ENCODE peak calls at places on chromosomes 7 and 10, in six cellular contexts. One of them, this sample, is unnamed. For H3K9me3 and H3K36me3, the result is how much of the 10 kb centered on the place peaks cover.

GRCh38 chr10:24716295-24716694 is 7.4 kb downstream of the ARHGAP21 start:
- DNase-seq in CD8-positive, alpha-beta T cell: no peak
- DNase-seq in transverse colon: peak
- DNase-seq in neural progenitor cell: no peak
- DNase-seq in cardiac muscle cell: no peak
- DNase-seq in thoracic aorta: no peak
- DNase-seq in this sample: no peak

GRCh38 chr10:22669163-22669711 is 45.1 kb downstream of the PIP4K2A start:
- DNase-seq in CD8-positive, alpha-beta T cell: no peak
- DNase-seq in transverse colon: no peak
- DNase-seq in neural progenitor cell: no peak
- DNase-seq in cardiac muscle cell: no peak
- DNase-seq in thoracic aorta: no peak
- DNase-seq in this sample: no peak

GRCh38 chr10:87619705-87620104 is 40.0 kb upstream of the PAPSS2 start:
- DNase-seq in CD8-positive, alpha-beta T cell: no peak
- DNase-seq in transverse colon: no peak
- DNase-seq in neural progenitor cell: no peak
- DNase-seq in cardiac muscle cell: no peak
- DNase-seq in thoracic aorta: no peak
- DNase-seq in this sample: peak

GRCh38 chr7:17033245-17033644 is 151.5 kb upstream of the AGR3 start:
- DNase-seq in CD8-positive, alpha-beta T cell: no peak
- DNase-seq in transverse colon: peak
- DNase-seq in neural progenitor cell: no peak
- DNase-seq in cardiac muscle cell: no peak
- DNase-seq in thoracic aorta: no peak
- DNase-seq in this sample: no peak

GRCh38 chr7:5424689-5425506 is 1.3 kb upstream of the TNRC18 start:
- DNase-seq in CD8-positive, alpha-beta T cell: no peak
- DNase-seq in transverse colon: peak
- DNase-seq in neural progenitor cell: peak
- DNase-seq in cardiac muscle cell: peak
- DNase-seq in thoracic aorta: no peak
- DNase-seq in this sample: no peak

GRCh38 chr7:136033413-136034031 is 56.4 kb upstream of the MTPN start:
- DNase-seq in CD8-positive, alpha-beta T cell: no peak
- DNase-seq in transverse colon: peak
- DNase-seq in neural progenitor cell: no peak
- DNase-seq in cardiac muscle cell: peak
- DNase-seq in thoracic aorta: no peak
- DNase-seq in this sample: no peak

GRCh38 chr10:68604441-68604840 is 44.3 kb downstream of the TET1 start:
- DNase-seq in CD8-positive, alpha-beta T cell: no peak
- DNase-seq in transverse colon: no peak
- DNase-seq in neural progenitor cell: peak
- DNase-seq in cardiac muscle cell: no peak
- DNase-seq in thoracic aorta: no peak
- DNase-seq in this sample: no peak

GRCh38 chr10:69676301-69676700 is 46.3 kb downstream of the FAM241B start:
- DNase-seq in CD8-positive, alpha-beta T cell: no peak
- DNase-seq in transverse colon: no peak
- DNase-seq in neural progenitor cell: no peak
- DNase-seq in cardiac muscle cell: no peak
- DNase-seq in thoracic aorta: no peak
- DNase-seq in this sample: no peak

GRCh38 chr7:105759670-105760548 is 116.5 kb downstream of the ATXN7L1 start:
- DNase-seq in CD8-positive, alpha-beta T cell: no peak
- DNase-seq in transverse colon: peak
- DNase-seq in neural progenitor cell: peak
- DNase-seq in cardiac muscle cell: peak
- DNase-seq in thoracic aorta: no peak
- DNase-seq in this sample: peak

GRCh38 chr10:103986360-103986759 is 19.4 kb downstream of the SLK start:
- DNase-seq in CD8-positive, alpha-beta T cell: no peak
- DNase-seq in transverse colon: no peak
- DNase-seq in neural progenitor cell: no peak
- DNase-seq in cardiac muscle cell: no peak
- DNase-seq in thoracic aorta: no peak
- DNase-seq in this sample: no peak

GRCh38 chr7:101880536-101881443 is 63.4 kb downstream of the CUX1 start:
- DNase-seq in CD8-positive, alpha-beta T cell: no peak
- DNase-seq in transverse colon: no peak
- DNase-seq in neural progenitor cell: no peak
- DNase-seq in cardiac muscle cell: peak
- DNase-seq in thoracic aorta: no peak
- DNase-seq in this sample: no peak

GRCh38 chr10:85993840-85994507 is 372.6 kb downstream of the GRID1 start:
- DNase-seq in CD8-positive, alpha-beta T cell: no peak
- DNase-seq in transverse colon: no peak
- DNase-seq in neural progenitor cell: no peak
- DNase-seq in cardiac muscle cell: no peak
- DNase-seq in thoracic aorta: no peak
- DNase-seq in this sample: no peak

GRCh38 chr7:52831321-52831720 is 204.1 kb upstream of the POM121L12 start:
- DNase-seq in CD8-positive, alpha-beta T cell: no peak
- DNase-seq in transverse colon: no peak
- DNase-seq in neural progenitor cell: no peak
- DNase-seq in cardiac muscle cell: no peak
- DNase-seq in thoracic aorta: no peak
- DNase-seq in this sample: no peak

GRCh38 chr10:124626759-124627380 is 117.3 kb downstream of the FAM53B start:
- DNase-seq in CD8-positive, alpha-beta T cell: no peak
- DNase-seq in transverse colon: peak
- DNase-seq in neural progenitor cell: no peak
- DNase-seq in cardiac muscle cell: no peak
- DNase-seq in thoracic aorta: no peak
- DNase-seq in this sample: no peak

GRCh38 chr7:65307651-65308299 is 65.9 kb upstream of the ZNF92 start:
- DNase-seq in CD8-positive, alpha-beta T cell: no peak
- DNase-seq in transverse colon: peak
- DNase-seq in neural progenitor cell: peak
- DNase-seq in cardiac muscle cell: peak
- DNase-seq in thoracic aorta: no peak
- DNase-seq in this sample: peak

GRCh38 chr7:48101880-48102448 is 12.9 kb downstream of the UPP1 start:
- DNase-seq in CD8-positive, alpha-beta T cell: no peak
- DNase-seq in transverse colon: no peak
- DNase-seq in neural progenitor cell: no peak
- DNase-seq in cardiac muscle cell: no peak
- DNase-seq in thoracic aorta: no peak
- DNase-seq in this sample: no peak

GRCh38 chr7:37441405-37441797 is 7.3 kb downstream of the ELMO1 start:
- DNase-seq in CD8-positive, alpha-beta T cell: no peak
- DNase-seq in transverse colon: no peak
- DNase-seq in neural progenitor cell: peak
- DNase-seq in cardiac muscle cell: no peak
- DNase-seq in thoracic aorta: no peak
- DNase-seq in this sample: no peak

GRCh38 chr10:81963606-81964005 is 88.6 kb downstream of the NRG3 start:
- DNase-seq in CD8-positive, alpha-beta T cell: no peak
- DNase-seq in transverse colon: no peak
- DNase-seq in neural progenitor cell: no peak
- DNase-seq in cardiac muscle cell: no peak
- DNase-seq in thoracic aorta: no peak
- DNase-seq in this sample: no peak
- H3K9me3 ChIP-seq in CD8-positive, alpha-beta T cell: under half
- H3K9me3 ChIP-seq in transverse colon: under half
- H3K9me3 ChIP-seq in neural progenitor cell: under half
- H3K9me3 ChIP-seq in cardiac muscle cell: under half
- H3K9me3 ChIP-seq in thoracic aorta: under half
- H3K9me3 ChIP-seq in this sample: under half

GRCh38 chr10:14773551-14774213 is 1.0 kb downstream of the FAM107B start:
- DNase-seq in CD8-positive, alpha-beta T cell: no peak
- DNase-seq in transverse colon: no peak
- DNase-seq in neural progenitor cell: no peak
- DNase-seq in cardiac muscle cell: no peak
- DNase-seq in thoracic aorta: no peak
- DNase-seq in this sample: no peak
- TF ChIP-seq CTCF in CD8-positive, alpha-beta T cell: no peak
- TF ChIP-seq CTCF in transverse colon: no peak
- TF ChIP-seq CTCF in neural progenitor cell: no peak
- TF ChIP-seq CTCF in cardiac muscle cell: peak
- TF ChIP-seq CTCF in thoracic aorta: peak
- TF ChIP-seq CTCF in this sample: no peak

DNA sequence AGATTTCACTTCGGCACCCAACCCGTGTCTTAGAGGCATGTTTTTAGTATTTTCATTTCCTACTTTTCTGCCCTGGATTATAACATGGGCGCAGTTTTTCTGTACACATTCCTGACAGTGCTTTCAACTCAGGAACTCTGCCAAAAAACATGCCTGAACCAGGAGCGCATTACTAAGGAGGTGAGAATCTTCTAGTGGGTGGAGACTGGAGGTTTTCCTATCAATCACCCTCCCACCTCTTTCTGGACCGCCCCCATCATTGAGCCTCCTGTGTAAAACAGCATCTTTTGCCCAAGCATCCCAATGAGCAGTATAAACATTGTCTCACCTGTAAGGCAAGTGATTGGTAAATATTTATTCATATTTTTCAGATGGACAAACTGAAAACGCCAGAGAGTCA is 53.2 kb downstream of the STK17A start:
- DNase-seq in CD8-positive, alpha-beta T cell: no peak
- DNase-seq in transverse colon: no peak
- DNase-seq in neural progenitor cell: no peak
- DNase-seq in cardiac muscle cell: peak
- DNase-seq in thoracic aorta: no peak
- DNase-seq in this sample: no peak
- H3K36me3 ChIP-seq in CD8-positive, alpha-beta T cell: under half
- H3K36me3 ChIP-seq in transverse colon: under half
- H3K36me3 ChIP-seq in neural progenitor cell: under half
- H3K36me3 ChIP-seq in cardiac muscle cell: under half
- H3K36me3 ChIP-seq in thoracic aorta: under half
- H3K36me3 ChIP-seq in this sample: under half

DNA sequence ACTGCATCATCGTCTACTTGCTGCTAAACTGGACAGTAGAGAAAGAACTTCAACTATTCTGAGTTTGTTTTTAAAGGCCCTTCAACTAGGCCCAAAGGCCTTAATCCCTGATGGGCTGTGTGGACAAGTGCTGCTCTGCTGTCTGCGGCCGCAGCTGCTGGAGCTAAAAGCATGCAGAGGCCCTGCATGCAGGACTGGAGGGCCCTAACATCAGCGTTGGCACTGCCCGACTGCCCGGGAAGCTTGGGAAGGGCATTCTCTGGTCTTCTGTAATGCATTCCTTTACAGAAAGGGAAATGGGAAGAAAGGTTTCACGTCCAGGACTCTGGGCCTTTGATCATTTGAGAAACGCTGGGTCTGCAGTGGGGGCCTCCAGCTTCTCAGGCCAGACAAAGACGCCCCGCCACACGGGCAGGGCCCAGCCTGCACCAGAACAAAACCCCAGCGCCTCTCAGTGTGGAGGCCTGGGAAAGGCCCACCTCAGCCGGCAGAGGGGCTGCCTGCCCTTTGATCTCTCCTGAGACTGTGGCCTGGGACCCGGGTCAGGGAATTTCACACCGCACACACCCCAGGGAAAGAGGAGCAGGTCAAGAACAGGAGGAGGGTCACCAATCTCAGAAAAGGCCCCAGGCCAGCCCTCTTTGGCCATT is 229.3 kb downstream of the DNAJB6 start:
- DNase-seq in CD8-positive, alpha-beta T cell: no peak
- DNase-seq in transverse colon: no peak
- DNase-seq in neural progenitor cell: peak
- DNase-seq in cardiac muscle cell: no peak
- DNase-seq in thoracic aorta: no peak
- DNase-seq in this sample: no peak
- H3K9me3 ChIP-seq in CD8-positive, alpha-beta T cell: under half
- H3K9me3 ChIP-seq in transverse colon: under half
- H3K9me3 ChIP-seq in neural progenitor cell: under half
- H3K9me3 ChIP-seq in cardiac muscle cell: under half
- H3K9me3 ChIP-seq in thoracic aorta: under half
- H3K9me3 ChIP-seq in this sample: under half

DNA sequence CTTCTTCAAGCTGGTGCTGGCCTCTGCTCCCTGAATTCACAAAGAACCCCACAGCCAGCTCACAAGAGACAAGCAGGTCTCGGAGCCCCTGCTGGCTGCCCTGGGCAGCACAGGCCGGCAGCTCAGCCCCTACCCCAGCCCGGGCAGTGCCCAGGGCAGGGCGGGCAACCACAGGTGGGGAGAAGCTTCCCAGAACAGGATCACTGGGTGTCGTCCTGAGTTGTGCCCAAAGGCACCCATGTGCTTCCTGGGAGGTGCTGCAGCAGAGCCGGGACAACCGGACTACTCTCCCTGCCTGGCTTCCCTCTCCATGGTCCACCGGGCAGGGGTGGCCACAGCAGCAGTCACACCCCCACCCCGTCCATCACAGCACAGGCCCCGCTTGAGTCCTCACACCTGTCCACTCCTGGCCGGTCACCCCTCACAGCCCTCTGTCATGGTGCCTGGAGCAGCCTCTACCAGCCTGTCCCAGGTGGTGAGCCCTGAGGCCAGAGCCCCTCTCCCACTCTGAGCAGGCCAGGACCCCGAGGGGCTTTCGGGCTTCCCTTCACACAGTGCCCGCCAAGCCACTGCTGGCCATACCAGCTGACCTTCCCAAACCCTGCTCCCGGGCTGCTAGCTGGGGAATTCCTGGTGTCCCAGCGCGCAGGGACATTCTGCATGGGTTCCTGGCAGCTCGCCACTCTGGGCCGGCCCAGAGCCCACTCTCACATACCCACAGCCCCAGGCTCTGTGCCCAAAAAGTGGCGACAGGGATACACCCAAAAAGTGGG is 3.1 kb downstream of the RASGEF1A start:
- DNase-seq in CD8-positive, alpha-beta T cell: no peak
- DNase-seq in transverse colon: peak
- DNase-seq in neural progenitor cell: peak
- DNase-seq in cardiac muscle cell: no peak
- DNase-seq in thoracic aorta: no peak
- DNase-seq in this sample: no peak
- TF ChIP-seq CTCF in CD8-positive, alpha-beta T cell: no peak
- TF ChIP-seq CTCF in transverse colon: no peak
- TF ChIP-seq CTCF in neural progenitor cell: peak
- TF ChIP-seq CTCF in cardiac muscle cell: peak
- TF ChIP-seq CTCF in thoracic aorta: no peak
- TF ChIP-seq CTCF in this sample: peak

GRCh38 chr10:28594401-28594800 is 61.5 kb downstream of the WAC start:
- DNase-seq in CD8-positive, alpha-beta T cell: no peak
- DNase-seq in transverse colon: no peak
- DNase-seq in neural progenitor cell: no peak
- DNase-seq in cardiac muscle cell: no peak
- DNase-seq in thoracic aorta: no peak
- DNase-seq in this sample: no peak
- H3K36me3 ChIP-seq in CD8-positive, alpha-beta T cell: under half
- H3K36me3 ChIP-seq in transverse colon: under half
- H3K36me3 ChIP-seq in neural progenitor cell: under half
- H3K36me3 ChIP-seq in cardiac muscle cell: half or more
- H3K36me3 ChIP-seq in thoracic aorta: under half
- H3K36me3 ChIP-seq in this sample: under half

DNA sequence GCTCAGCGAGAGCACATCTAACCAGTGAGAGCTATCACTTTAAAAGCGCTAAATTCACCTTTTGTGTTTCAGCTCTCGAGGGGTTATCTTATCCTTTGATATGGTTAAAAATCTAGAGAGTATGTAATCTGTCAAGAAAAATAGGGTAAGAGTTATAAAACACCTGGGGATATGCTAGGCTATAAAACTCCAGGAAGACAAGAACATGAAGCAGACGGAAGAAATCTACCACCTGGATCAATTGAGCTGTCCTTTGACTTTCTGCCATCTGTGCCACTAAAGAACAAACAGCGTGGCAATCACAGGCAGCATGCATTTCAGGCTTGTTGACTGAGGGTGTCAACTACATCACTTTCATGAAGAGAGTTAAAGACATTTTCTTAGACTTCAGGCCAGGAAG is 83.1 kb downstream of the ZNF248 start:
- DNase-seq in CD8-positive, alpha-beta T cell: no peak
- DNase-seq in transverse colon: no peak
- DNase-seq in neural progenitor cell: no peak
- DNase-seq in cardiac muscle cell: no peak
- DNase-seq in thoracic aorta: no peak
- DNase-seq in this sample: no peak
- H3K9me3 ChIP-seq in CD8-positive, alpha-beta T cell: under half
- H3K9me3 ChIP-seq in transverse colon: under half
- H3K9me3 ChIP-seq in neural progenitor cell: under half
- H3K9me3 ChIP-seq in cardiac muscle cell: under half
- H3K9me3 ChIP-seq in thoracic aorta: under half
- H3K9me3 ChIP-seq in this sample: under half

This sample was measured in Caco-2.